ENCODE peak calls at places on chromosomes 4 and X, in eight cellular contexts. I, S, G, X, Q, O, U and Z are unnamed samples.
A peak's percentile ranks its signal among the peaks of the same experiment; 100 is the strongest.

GRCh38 chr4:24471623-24472510 is 112.5 kb downstream of the DHX15 start:
- DNase-seq in I (no peak), S (peak; percentile 46), G (no peak), X (peak; percentile 24), Q (no peak), O (no peak), U (no peak), Z (no peak)

GRCh38 chrX:124555036-124555595 is 208.8 kb downstream of the SH2D1A start:
- DNase-seq in I (no peak), S (peak; percentile 17), G (peak; percentile 68), X (no peak), Q (no peak), O (no peak), U (no peak), Z (peak; percentile 87)

GRCh38 chr4:1723131-1723801 is 1.9 kb downstream of the TACC3 start:
- DNase-seq in I (peak; percentile 61), S (no peak), G (no peak), X (no peak), Q (no peak), O (no peak), U (peak; percentile 51), Z (no peak)

GRCh38 chr4:174398728-174399127 is 115.0 kb downstream of the CEP44 start:
- DNase-seq in I (no peak), S (no peak), G (peak; percentile 68), X (no peak), Q (no peak), O (no peak), U (no peak), Z (peak; percentile 24)

GRCh38 chrX:107465932-107466620 is 16.6 kb downstream of the FRMPD3 start:
- DNase-seq in I (no peak), S (no peak), G (no peak), X (no peak), Q (no peak), O (no peak), U (no peak), Z (no peak)

GRCh38 chr4:120919358-120919757 is 3.2 kb downstream of the PRDM5 start:
- DNase-seq in I (no peak), S (no peak), G (no peak), X (no peak), Q (no peak), O (no peak), U (no peak), Z (no peak)

GRCh38 chrX:134241960-134242619 is 5.1 kb downstream of the CCDC160 start:
- DNase-seq in I (no peak), S (no peak), G (no peak), X (no peak), Q (no peak), O (no peak), U (no peak), Z (no peak)

GRCh38 chr4:89994176-89994873 is 99.7 kb downstream of the MMRN1 start:
- DNase-seq in I (no peak), S (no peak), G (no peak), X (no peak), Q (no peak), O (no peak), U (no peak), Z (peak; percentile 32)

GRCh38 chr4:16109256-16109655 is 25.4 kb upstream of the PROM1 start:
- DNase-seq in I (no peak), S (no peak), G (no peak), X (no peak), Q (no peak), O (no peak), U (no peak), Z (no peak)

GRCh38 chr4:183399166-183399565 is 45.3 kb upstream of the CDKN2AIP start:
- DNase-seq in I (no peak), S (no peak), G (no peak), X (no peak), Q (no peak), O (no peak), U (no peak), Z (no peak)

GRCh38 chr4:78984593-78984992 is 45.4 kb upstream of the PAQR3 start:
- DNase-seq in I (no peak), S (no peak), G (no peak), X (no peak), Q (no peak), O (no peak), U (no peak), Z (no peak)

GRCh38 chrX:25001808-25002657 is 13.7 kb downstream of the ARX start:
- DNase-seq in I (no peak), S (no peak), G (no peak), X (no peak), Q (no peak), O (no peak), U (no peak), Z (no peak)

GRCh38 chrX:108537005-108537404 is 97.4 kb downstream of the COL4A5 start:
- DNase-seq in I (no peak), S (no peak), G (peak; percentile 38), X (peak; percentile 16), Q (no peak), O (peak; percentile 15), U (peak; percentile 9), Z (peak; percentile 14)

GRCh38 chr4:20368926-20369325 is 117.2 kb downstream of the SLIT2 start:
- DNase-seq in I (no peak), S (no peak), G (peak; percentile 67), X (no peak), Q (no peak), O (no peak), U (no peak), Z (no peak)

GRCh38 chr4:17597517-17597916 is 16.9 kb upstream of the MED28 start:
- DNase-seq in I (no peak), S (no peak), G (peak; percentile 6), X (no peak), Q (no peak), O (no peak), U (no peak), Z (peak; percentile 30)

GRCh38 chr4:183241322-183241640 is 78.8 kb downstream of the CLDN22 start:
- DNase-seq in I (no peak), S (no peak), G (peak; percentile 93), X (no peak), Q (no peak), O (no peak), U (no peak), Z (peak; percentile 12)